ENCODE peak calls at places on chromosomes 2 and 18, in six cellular contexts. One of them, this sample, is unnamed.

GRCh38 chr2:130252880-130253645 is 54.8 kb upstream of the TUBA3E start:
- DNase-seq in AML-193: no peak
- DNase-seq in amniotic stem cell: no peak
- DNase-seq in AG08395: no peak
- DNase-seq in NCI-H524 treated with DMSO at 0.1 percent for 48 hours: no peak
- DNase-seq in right lobe of liver: no peak
- DNase-seq in this sample: no peak

GRCh38 chr2:236472711-236473495 is 96.7 kb upstream of the ACKR3 start:
- DNase-seq in AML-193: no peak
- DNase-seq in NCI-H524 treated with DMSO at 0.1 percent for 48 hours: no peak
- DNase-seq in amniotic stem cell: no peak
- DNase-seq in AG08395: no peak
- DNase-seq in right lobe of liver: no peak
- DNase-seq in this sample: no peak

GRCh38 chr2:160836755-160837154 is 323.5 kb upstream of the TANK start:
- DNase-seq in amniotic stem cell: peak
- DNase-seq in AG08395: peak
- DNase-seq in NCI-H524 treated with DMSO at 0.1 percent for 48 hours: no peak
- DNase-seq in AML-193: no peak
- DNase-seq in right lobe of liver: no peak
- DNase-seq in this sample: no peak

GRCh38 chr18:7025194-7025593 is 92.4 kb downstream of the LAMA1 start:
- DNase-seq in NCI-H524 treated with DMSO at 0.1 percent for 48 hours: no peak
- DNase-seq in AG08395: no peak
- DNase-seq in amniotic stem cell: no peak
- DNase-seq in right lobe of liver: no peak
- DNase-seq in AML-193: no peak
- DNase-seq in this sample: no peak

GRCh38 chr2:99140860-99141109 is 722 bp upstream of the C2orf15 start:
- DNase-seq in amniotic stem cell: peak
- DNase-seq in AML-193: no peak
- DNase-seq in right lobe of liver: no peak
- DNase-seq in AG08395: no peak
- DNase-seq in NCI-H524 treated with DMSO at 0.1 percent for 48 hours: no peak
- DNase-seq in this sample: no peak

GRCh38 chr2:191724015-191724414 is 46.1 kb downstream of the NABP1 start:
- DNase-seq in amniotic stem cell: no peak
- DNase-seq in AML-193: no peak
- DNase-seq in AG08395: no peak
- DNase-seq in NCI-H524 treated with DMSO at 0.1 percent for 48 hours: no peak
- DNase-seq in right lobe of liver: no peak
- DNase-seq in this sample: no peak

GRCh38 chr2:107627926-107628325 is 198.8 kb upstream of the RGPD4 start:
- DNase-seq in amniotic stem cell: no peak
- DNase-seq in right lobe of liver: no peak
- DNase-seq in AG08395: no peak
- DNase-seq in NCI-H524 treated with DMSO at 0.1 percent for 48 hours: no peak
- DNase-seq in AML-193: no peak
- DNase-seq in this sample: no peak

GRCh38 chr2:28134262-28134812 is 243.8 kb downstream of the BABAM2 start:
- DNase-seq in AML-193: no peak
- DNase-seq in AG08395: no peak
- DNase-seq in NCI-H524 treated with DMSO at 0.1 percent for 48 hours: no peak
- DNase-seq in right lobe of liver: peak
- DNase-seq in amniotic stem cell: no peak
- DNase-seq in this sample: no peak

GRCh38 chr18:11004951-11005350 is 144.4 kb downstream of the PIEZO2 start:
- DNase-seq in right lobe of liver: no peak
- DNase-seq in AG08395: no peak
- DNase-seq in AML-193: no peak
- DNase-seq in amniotic stem cell: no peak
- DNase-seq in NCI-H524 treated with DMSO at 0.1 percent for 48 hours: no peak
- DNase-seq in this sample: no peak

GRCh38 chr18:45254683-45255082 is 360.6 kb upstream of the SLC14A2 start:
- DNase-seq in amniotic stem cell: no peak
- DNase-seq in NCI-H524 treated with DMSO at 0.1 percent for 48 hours: no peak
- DNase-seq in right lobe of liver: no peak
- DNase-seq in AG08395: peak
- DNase-seq in AML-193: no peak
- DNase-seq in this sample: peak

This sample was measured in left ventricle myocardium inferior.